ENCODE peak calls at places on chromosomes 7 and 10, in four cellular contexts. G, C, J and V are unnamed samples.

GRCh38 chr10:9228770-9229169 is 1174.3 kb downstream of the GATA3 start:
- DNase-seq in J (no peak), G (peak), C (no peak), V (no peak)

GRCh38 chr10:28676297-28676967 is 889 bp upstream of the BAMBI start:
- DNase-seq in J (no peak), G (no peak), C (peak), V (no peak)

GRCh38 chr7:151930026-151930653 is 26.1 kb upstream of the GALNTL5 start:
- DNase-seq in G (no peak), C (no peak), J (no peak), V (no peak)

GRCh38 chr7:42736931-42737330 is 174.9 kb downstream of the C7orf25 start:
- DNase-seq in J (no peak), G (peak), C (no peak), V (no peak)

GRCh38 chr7:129376778-129377700 is 57.2 kb upstream of the STRIP2 start:
- DNase-seq in J (peak), C (peak), G (peak), V (peak)

GRCh38 chr10:36880898-36881297 is 244.5 kb upstream of the ANKRD30A start:
- DNase-seq in C (no peak), J (no peak), G (peak), V (no peak)

GRCh38 chr10:115706482-115707076 is 566.4 kb downstream of the GFRA1 start:
- DNase-seq in J (no peak), G (peak), C (peak), V (no peak)

GRCh38 chr10:108801775-108802516 is 1121.4 kb downstream of the XPNPEP1 start:
- DNase-seq in G (no peak), J (no peak), C (no peak), V (no peak)

GRCh38 chr10:123180691-123181090 is 26.5 kb downstream of the BUB3 start:
- DNase-seq in C (no peak), J (no peak), G (peak), V (no peak)

GRCh38 chr7:31500656-31501055 is 13.2 kb upstream of the ITPRID1 start:
- DNase-seq in J (no peak), C (no peak), G (no peak), V (no peak)

GRCh38 chr10:14648042-14648765 is 126.5 kb downstream of the FAM107B start:
- DNase-seq in J (peak), G (no peak), C (peak), V (peak)

GRCh38 chr7:40827217-40828085 is 692.6 kb downstream of the SUGCT start:
- DNase-seq in C (no peak), G (peak), J (no peak), V (no peak)

GRCh38 chr10:58776613-58777318 is 264.1 kb downstream of the BICC1 start:
- DNase-seq in C (no peak), J (no peak), G (no peak), V (no peak)

GRCh38 chr7:143394068-143394467 is 12.9 kb downstream of the ZYX start:
- DNase-seq in G (no peak), J (no peak), C (no peak), V (no peak)

GRCh38 chr7:129126314-129126713 is 18.2 kb upstream of the TSPAN33 start:
- DNase-seq in J (no peak), G (no peak), C (no peak), V (no peak)

GRCh38 chr7:4882742-4883351 is 669 bp downstream of the RADIL start:
- DNase-seq in C (no peak), G (no peak), J (no peak), V (no peak)

GRCh38 chr7:93601363-93601762 is 26.8 kb upstream of the CALCR start:
- DNase-seq in J (no peak), C (no peak), G (peak), V (no peak)

GRCh38 chr7:18900801-18901200 is 216.6 kb downstream of the TWIST1 start:
- DNase-seq in G (no peak), J (no peak), C (no peak), V (no peak)

GRCh38 chr7:98034044-98035035 is 44.3 kb upstream of the OCM2 start:
- DNase-seq in C (no peak), G (peak), J (no peak), V (no peak)

GRCh38 chr7:27419581-27420177 is 177.1 kb downstream of the EVX1 start:
- DNase-seq in J (no peak), G (peak), C (no peak), V (no peak)

GRCh38 chr7:26574476-26574875 is 282.8 kb downstream of the SNX10 start:
- DNase-seq in C (no peak), G (peak), J (no peak), V (no peak)

GRCh38 chr7:27182285-27182827 is 2.7 kb downstream of the HOXA11 start:
- DNase-seq in G (no peak), J (no peak), C (no peak), V (no peak)

GRCh38 chr10:75895259-75895658 is 463.8 kb downstream of the LRMDA start:
- DNase-seq in G (no peak), C (no peak), J (no peak), V (no peak)

GRCh38 chr7:127946847-127947246 is 84.4 kb downstream of the LRRC4 start:
- DNase-seq in G (no peak), J (no peak), C (no peak), V (no peak)

GRCh38 chr10:17736223-17736622 is 15.8 kb upstream of the TMEM236 start:
- DNase-seq in J (no peak), C (peak), G (no peak), V (no peak)

GRCh38 chr7:2273866-2274265 is 31.8 kb downstream of the NUDT1 start:
- DNase-seq in J (peak), C (no peak), G (no peak), V (no peak)

GRCh38 chr7:2275101-2275500 is 33.1 kb downstream of the NUDT1 start:
- DNase-seq in C (no peak), J (peak), G (no peak), V (no peak)

GRCh38 chr7:2272031-2272430 is 30.0 kb downstream of the NUDT1 start:
- DNase-seq in G (no peak), C (no peak), J (no peak), V (no peak)

GRCh38 chr7:2276107-2276506 is 34.1 kb downstream of the NUDT1 start:
- DNase-seq in J (peak), C (no peak), G (no peak), V (no peak)

GRCh38 chr7:2274666-2275065 is 32.6 kb downstream of the NUDT1 start:
- DNase-seq in J (no peak), C (no peak), G (no peak), V (no peak)
- TF ChIP-seq CTCF in J (no peak), C (no peak), G (no peak), V (no peak)

DNA sequence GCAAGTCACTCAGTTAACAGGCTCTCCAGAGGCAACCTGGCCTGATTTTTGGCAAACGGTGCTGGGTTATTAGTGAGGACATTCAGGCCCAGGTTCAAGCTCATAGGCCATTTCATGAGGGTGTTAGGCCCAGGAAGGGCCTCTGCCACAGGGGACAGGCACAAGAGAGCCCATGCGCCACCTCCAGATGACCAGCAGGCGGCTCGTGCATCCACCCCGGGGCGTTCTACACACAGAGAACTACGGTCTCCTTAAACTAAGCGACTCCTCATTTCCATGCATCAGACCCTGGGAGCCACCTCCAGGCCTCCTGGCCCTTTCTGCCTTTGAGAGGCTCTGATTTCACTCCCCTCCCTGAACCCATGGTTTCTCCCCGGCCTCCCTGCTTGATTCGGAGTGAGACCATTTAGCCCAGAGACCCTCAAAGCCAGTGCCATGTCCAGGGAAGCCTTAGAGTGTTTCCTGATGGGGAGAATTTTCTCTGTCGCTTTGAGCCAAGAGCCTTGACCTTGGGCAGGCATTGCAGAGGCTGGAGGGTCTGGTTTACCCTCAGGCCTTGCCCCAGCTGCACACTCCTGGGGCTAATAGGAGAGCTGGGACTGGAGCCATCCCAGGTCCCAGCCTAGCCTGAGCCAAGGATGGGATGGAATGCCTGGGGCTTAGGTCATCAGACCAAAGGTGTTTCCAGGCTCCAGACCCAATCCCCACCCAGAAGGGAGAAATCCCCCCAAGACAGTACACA is 188.0 kb downstream of the GRID1 start:
- DNase-seq in G (no peak), C (peak), J (no peak), V (no peak)
- TF ChIP-seq CTCF in G (no peak), C (no peak), J (peak), V (no peak)

GRCh38 chr7:137462074-137462715 is 118.7 kb upstream of the PTN start:
- DNase-seq in G (peak), J (no peak), C (no peak), V (no peak)
- TF ChIP-seq CTCF in G (no peak), J (no peak), C (no peak), V (no peak)

GRCh38 chr10:32893431-32893830 is 64.6 kb downstream of the ITGB1 start:
- DNase-seq in G (no peak), C (no peak), J (no peak), V (no peak)
- TF ChIP-seq CTCF in G (peak), C (no peak), J (no peak), V (no peak)

DNA sequence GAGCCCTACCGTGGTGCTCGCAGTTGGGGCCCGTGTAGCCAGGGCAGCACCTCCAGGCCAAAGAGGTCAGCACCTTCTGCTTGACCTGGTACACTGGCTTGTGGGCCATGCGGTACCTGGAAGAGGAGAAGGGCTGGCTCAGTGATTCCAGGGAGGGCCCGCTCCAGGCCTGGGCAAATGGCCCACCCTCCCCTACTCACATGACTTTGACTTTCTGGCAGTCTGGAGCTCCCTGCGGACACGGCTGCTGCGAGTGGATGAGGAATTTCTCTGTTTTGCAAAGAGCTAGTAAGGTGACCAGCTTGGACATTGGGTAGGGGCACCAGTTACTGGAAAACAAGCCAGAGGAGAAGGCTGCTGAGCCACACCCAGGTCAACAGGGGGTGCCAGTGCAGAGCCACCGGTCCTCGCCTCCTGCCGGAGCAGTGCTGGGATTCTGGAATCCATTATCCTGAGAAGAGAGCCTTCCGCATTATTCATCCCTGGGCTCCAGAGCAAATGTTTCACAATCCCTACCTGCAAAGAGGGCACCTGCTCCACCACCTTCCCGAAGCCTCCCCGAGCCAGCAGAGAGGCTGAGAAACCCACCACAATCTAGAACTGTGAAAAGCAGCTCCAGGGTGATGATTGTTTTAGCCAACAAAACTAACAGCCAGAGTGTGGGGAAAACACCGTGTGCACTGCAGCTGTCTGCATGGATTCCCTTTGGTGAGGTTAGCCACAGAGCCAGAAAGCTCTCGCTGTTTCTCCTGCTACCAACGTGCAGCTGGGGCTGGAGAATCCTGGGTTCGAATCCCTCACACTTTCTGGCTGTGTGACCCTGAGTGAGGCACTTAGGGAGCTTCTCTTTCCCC is 11.8 kb downstream of the MMRN2 start:
- DNase-seq in G (peak), J (no peak), C (no peak), V (no peak)
- TF ChIP-seq CTCF in G (no peak), J (no peak), C (no peak), V (no peak)